ENCODE peak calls at places on chromosome 15, in four cellular contexts. A is A549, V is lower leg skin, Z is left ventricle myocardium inferior. G is an unnamed sample.

GRCh38 chr15:62242999-62243398 is 77.9 kb upstream of the C2CD4B start:
- DNase-seq in A (no peak), V (no peak), Z (no peak), G (no peak)

GRCh38 chr15:45550436-45550835 is 27.9 kb upstream of the SLC30A4 start:
- DNase-seq in A (no peak), V (no peak), Z (no peak), G (no peak)

GRCh38 chr15:33490703-33491102 is 179.9 kb downstream of the RYR3 start:
- DNase-seq in A (no peak), V (no peak), Z (peak), G (no peak)

GRCh38 chr15:42919794-42920280 is 741 bp downstream of the TTBK2 start:
- DNase-seq in A (peak), V (peak), Z (no peak), G (no peak)

GRCh38 chr15:101318147-101318809 is 23.2 kb upstream of the SNRPA1 start:
- DNase-seq in A (no peak), V (no peak), Z (no peak), G (no peak)

GRCh38 chr15:59662260-59662659 is 4.9 kb upstream of the GTF2A2 start:
- DNase-seq in A (no peak), V (no peak), Z (no peak), G (no peak)

GRCh38 chr15:37125143-37125542 is 24.8 kb upstream of the MEIS2 start:
- DNase-seq in A (no peak), V (no peak), Z (no peak), G (no peak)

GRCh38 chr15:37682304-37682703 is 252.1 kb upstream of the TMCO5A start:
- DNase-seq in A (peak), V (no peak), Z (no peak), G (no peak)

GRCh38 chr15:101620645-101621044 is 31.5 kb downstream of the TM2D3 start:
- DNase-seq in A (no peak), V (no peak), Z (no peak), G (no peak)

GRCh38 chr15:41892621-41893421 is 1.0 kb downstream of the SPTBN5 start:
- DNase-seq in A (no peak), V (no peak), Z (peak), G (no peak)

GRCh38 chr15:51299187-51300015 is 39.0 kb downstream of the CYP19A1 start:
- DNase-seq in A (no peak), V (no peak), Z (no peak), G (no peak)

GRCh38 chr15:29451201-29451781 is 181.7 kb upstream of the NSMCE3 start:
- DNase-seq in A (peak), V (no peak), Z (no peak), G (no peak)
- TF ChIP-seq CTCF in A (peak), V (no peak), Z (peak), G (no peak)

GRCh38 chr15:58077427-58077826 is 11.9 kb upstream of the ALDH1A2 start:
- DNase-seq in A (no peak), V (no peak), Z (no peak), G (no peak)
- TF ChIP-seq CTCF in A (peak), V (no peak), Z (peak), G (no peak)

GRCh38 chr15:25708391-25708790 is 154.7 kb downstream of the ATP10A start:
- DNase-seq in A (no peak), V (no peak), Z (no peak), G (no peak)

GRCh38 chr15:25711691-25712090 is 151.4 kb downstream of the ATP10A start:
- DNase-seq in A (no peak), V (no peak), Z (no peak), G (no peak)

GRCh38 chr15:25709437-25710159 is 153.5 kb downstream of the ATP10A start:
- DNase-seq in A (no peak), V (no peak), Z (no peak), G (no peak)

GRCh38 chr15:25711164-25711563 is 152.0 kb downstream of the ATP10A start:
- DNase-seq in A (no peak), V (no peak), Z (no peak), G (no peak)

GRCh38 chr15:25710184-25710583 is 152.9 kb downstream of the ATP10A start:
- DNase-seq in A (peak), V (no peak), Z (peak), G (peak)
- TF ChIP-seq CTCF in A (peak), V (no peak), Z (peak), G (no peak)

GRCh38 chr15:88949734-88950400 is 36.7 kb upstream of the MFGE8 start:
- DNase-seq in A (no peak), V (no peak), Z (no peak), G (no peak)

GRCh38 chr15:88956263-88956662 is 43.1 kb upstream of the MFGE8 start:
- DNase-seq in A (no peak), V (no peak), Z (no peak), G (no peak)

GRCh38 chr15:88954431-88955277 is 41.5 kb upstream of the MFGE8 start:
- DNase-seq in A (no peak), V (no peak), Z (peak), G (no peak)

GRCh38 chr15:88950600-88951160 is 37.5 kb upstream of the MFGE8 start:
- DNase-seq in A (no peak), V (no peak), Z (no peak), G (no peak)
- TF ChIP-seq CTCF in A (no peak), V (no peak), Z (no peak), G (no peak)

GRCh38 chr15:85937661-85938060 is 142.0 kb upstream of the AGBL1 start:
- DNase-seq in A (no peak), V (no peak), Z (no peak), G (no peak)

GRCh38 chr15:85943825-85944224 is 135.8 kb upstream of the AGBL1 start:
- DNase-seq in A (no peak), V (no peak), Z (no peak), G (no peak)

GRCh38 chr15:85946986-85947385 is 132.7 kb upstream of the AGBL1 start:
- DNase-seq in A (no peak), V (no peak), Z (no peak), G (no peak)

GRCh38 chr15:85941186-85941855 is 138.3 kb upstream of the AGBL1 start:
- DNase-seq in A (peak), V (no peak), Z (no peak), G (no peak)
- TF ChIP-seq CTCF in A (no peak), V (no peak), Z (no peak), G (no peak)

GRCh38 chr15:65613365-65613764 is 2.4 kb upstream of the INTS14 start:
- DNase-seq in A (no peak), V (no peak), Z (no peak), G (no peak)

GRCh38 chr15:65612616-65612946 is 1.6 kb upstream of the INTS14 start:
- DNase-seq in A (no peak), V (no peak), Z (no peak), G (no peak)

GRCh38 chr15:65611888-65612615 is 1.1 kb upstream of the INTS14 start:
- DNase-seq in A (peak), V (no peak), Z (no peak), G (no peak)

GRCh38 chr15:65612949-65613348 is 2.0 kb upstream of the INTS14 start:
- DNase-seq in A (no peak), V (no peak), Z (no peak), G (no peak)

DNA sequence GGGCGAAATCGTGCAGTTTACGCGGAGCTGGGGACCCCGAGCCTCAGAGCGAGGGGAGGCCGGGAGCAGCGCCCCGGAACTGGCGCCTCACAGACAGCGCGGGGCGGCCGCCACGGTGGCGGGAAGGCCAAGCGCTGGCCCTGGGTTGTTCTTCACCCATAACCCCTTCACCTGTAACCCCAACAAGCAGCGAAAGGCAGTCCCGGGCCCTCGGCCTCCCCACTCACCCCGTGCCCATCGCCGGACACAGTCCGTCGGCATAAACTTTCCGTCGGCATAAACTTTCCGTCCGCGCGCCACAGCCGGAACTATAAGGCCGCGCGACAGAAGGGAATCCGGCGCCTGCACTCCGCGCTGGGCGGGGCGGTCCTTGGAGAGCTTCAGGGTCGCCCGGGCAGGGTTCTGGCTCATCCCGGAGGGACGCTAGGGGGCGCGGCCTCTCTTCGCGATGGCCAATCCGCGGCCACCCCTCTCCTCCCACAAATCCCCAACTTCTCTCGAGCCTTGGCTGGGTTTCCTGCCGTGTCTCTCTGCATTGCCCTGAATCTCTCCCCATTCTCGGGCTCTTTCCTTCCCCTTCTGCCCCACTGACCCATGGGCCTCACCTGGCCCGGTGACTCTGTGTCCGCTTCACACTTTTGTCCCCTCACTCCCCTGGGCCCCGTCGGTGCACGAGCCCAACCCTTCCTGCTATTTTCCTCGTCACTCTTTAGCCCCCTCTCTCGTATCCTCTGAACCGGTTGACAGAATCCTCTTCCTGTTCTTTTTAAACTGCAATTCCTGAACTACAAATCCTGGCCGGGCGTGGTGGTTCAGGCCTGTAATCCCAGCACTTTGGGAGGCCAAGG is at the start of gene INTS14:
- DNase-seq in A (peak), V (peak), Z (peak), G (peak)
- TF ChIP-seq CTCF in A (peak), V (peak), Z (peak), G (no peak)

GRCh38 chr15:39022532-39023305 is 458.1 kb upstream of the RASGRP1 start:
- DNase-seq in A (no peak), V (no peak), Z (no peak), G (no peak)
- TF ChIP-seq CTCF in A (no peak), V (no peak), Z (peak), G (no peak)

G was measured in activated B cell treated with CpG ODN at 0.5 μM for 24 hours.